ENCODE peak calls at places on chromosomes 4 and X, in seven cellular contexts. K, H, M, G, S, L and D are unnamed samples.

GRCh38 chrX:103503163-103503852 is 16.0 kb downstream of the RAB40A start:
- DNase-seq in S (no peak), M (no peak), L (no peak), G (peak; percentile 33), H (no peak), K (no peak), D (no peak)

GRCh38 chr4:7778524-7779193 is 161.0 kb downstream of the AFAP1 start:
- DNase-seq in K (no peak), M (no peak), G (peak; percentile 30), L (no peak), S (peak; percentile 40), H (no peak), D (peak; percentile 70)

GRCh38 chrX:10649286-10649685 is 28.9 kb upstream of the MID1 start:
- DNase-seq in H (no peak), K (no peak), G (peak; percentile 64), M (no peak), L (no peak), S (no peak), D (no peak)

GRCh38 chr4:174983128-174983750 is 65.1 kb downstream of the ADAM29 start:
- DNase-seq in K (no peak), L (no peak), G (no peak), H (no peak), M (no peak), S (no peak), D (no peak)

GRCh38 chr4:85968945-85969830 is 390.7 kb downstream of the MAPK10 start:
- DNase-seq in M (no peak), K (no peak), L (no peak), G (peak; percentile 72), H (no peak), S (peak; percentile 31), D (no peak)

GRCh38 chrX:134599173-134599914 is 58.9 kb downstream of the PLAC1 start:
- DNase-seq in L (peak; percentile 38), H (no peak), G (peak; percentile 63), M (no peak), S (no peak), K (no peak), D (no peak)

GRCh38 chrX:49042581-49043219 is 457 bp downstream of the TFE3 start:
- DNase-seq in L (no peak), S (no peak), H (no peak), K (no peak), G (no peak), M (no peak), D (no peak)

GRCh38 chrX:101745046-101745445 is 85.4 kb upstream of the ARMCX2 start:
- DNase-seq in G (no peak), K (no peak), S (no peak), L (no peak), M (no peak), H (no peak), D (no peak)

GRCh38 chr4:39976141-39976944 is 1.4 kb downstream of the PDS5A start:
- DNase-seq in H (peak; percentile 77), S (peak; percentile 50), M (peak; percentile 57), G (peak; percentile 82), L (peak; percentile 81), K (peak; percentile 51), D (peak; percentile 89)

GRCh38 chr4:120843840-120844527 is 78.5 kb downstream of the PRDM5 start:
- DNase-seq in L (peak; percentile 17), M (no peak), G (no peak), H (no peak), K (no peak), S (no peak), D (no peak)

GRCh38 chr4:11073621-11074051 is 355.1 kb downstream of the HS3ST1 start:
- DNase-seq in L (peak; percentile 68), G (no peak), K (no peak), H (no peak), S (no peak), M (no peak), D (peak; percentile 86)

GRCh38 chr4:140523370-140523856 is 555 bp upstream of the ELMOD2 start:
- DNase-seq in K (no peak), M (no peak), G (no peak), H (no peak), S (no peak), L (no peak), D (no peak)

GRCh38 chrX:10021461-10022272 is 54.5 kb downstream of the CLDN34 start:
- DNase-seq in K (no peak), M (no peak), S (no peak), H (no peak), G (peak; percentile 14), L (no peak), D (no peak)

GRCh38 chrX:40651620-40652223 is 4.4 kb upstream of the CXorf38 start:
- DNase-seq in L (peak; percentile 80), K (no peak), G (peak; percentile 65), M (peak; percentile 26), S (peak; percentile 64), H (no peak), D (no peak)

GRCh38 chr4:70613182-70613892 is 15.2 kb upstream of the ENAM start:
- DNase-seq in L (no peak), K (no peak), G (no peak), S (no peak), H (no peak), M (no peak), D (no peak)

GRCh38 chr4:62070291-62070852 is 870.2 kb downstream of the ADGRL3 start:
- DNase-seq in K (no peak), G (no peak), S (no peak), M (no peak), L (no peak), H (peak; percentile 15), D (no peak)

GRCh38 chr4:42768125-42768748 is 111.3 kb upstream of the ATP8A1 start:
- DNase-seq in S (no peak), H (no peak), L (no peak), K (no peak), M (no peak), G (no peak), D (no peak)

GRCh38 chrX:40434947-40435346 is 145.8 kb upstream of the ATP6AP2 start:
- DNase-seq in K (no peak), M (no peak), H (peak; percentile 52), G (peak; percentile 1), L (peak; percentile 22), S (peak; percentile 97), D (no peak)

GRCh38 chr4:173264245-173264959 is 69.8 kb downstream of the HMGB2 start:
- DNase-seq in H (peak; percentile 67), L (peak; percentile 48), K (no peak), G (peak; percentile 78), S (no peak), M (no peak), D (no peak)

GRCh38 chrX:150316564-150316963 is 46.6 kb upstream of the MAMLD1 start:
- DNase-seq in S (no peak), L (no peak), M (no peak), G (no peak), H (no peak), K (no peak), D (no peak)